ENCODE peak calls at places on chromosome 16, in five cellular contexts. U is anterior cingulate cortex; X is upper lobe of right lung; H is right atrium auricular region; V is activated CD4-positive, CD25-positive, alpha-beta regulatory T cell treated with anti-CD3 and anti-CD28 coated beads, Interleukin-2, amount 50 U/mL, for 72 hours. B is an unnamed sample.

GRCh38 chr16:24983521-24983920 is 31.6 kb downstream of the ARHGAP17 start:
- DNase-seq in U (no peak), X (no peak), H (no peak), V (no peak), B (no peak)

GRCh38 chr16:78487471-78487870 is 388.0 kb downstream of the WWOX start:
- DNase-seq in U (no peak), X (no peak), H (no peak), V (no peak), B (no peak)

GRCh38 chr16:11205754-11206459 is 50.1 kb downstream of the SOCS1 start:
- DNase-seq in U (no peak), X (no peak), H (no peak), V (no peak), B (no peak)

GRCh38 chr16:50668368-50669008 is 12.6 kb downstream of the SNX20 start:
- DNase-seq in U (no peak), X (no peak), H (no peak), V (no peak), B (no peak)

GRCh38 chr16:20956319-20956718 is 55.7 kb downstream of the LYRM1 start:
- DNase-seq in U (no peak), X (no peak), H (no peak), V (no peak), B (no peak)

GRCh38 chr16:27432600-27432957 is 30.6 kb downstream of the IL21R start:
- DNase-seq in U (no peak), X (no peak), H (no peak), V (no peak), B (peak)

GRCh38 chr16:89040391-89040790 is 53.3 kb upstream of the ACSF3 start:
- DNase-seq in U (no peak), X (peak), H (no peak), V (no peak), B (no peak)

GRCh38 chr16:9966569-9967157 is 215.6 kb downstream of the GRIN2A start:
- DNase-seq in U (no peak), X (no peak), H (no peak), V (no peak), B (peak)

GRCh38 chr16:4792951-4793513 is 2.1 kb upstream of the SMIM22 start:
- DNase-seq in U (no peak), X (no peak), H (no peak), V (no peak), B (no peak)

GRCh38 chr16:21001262-21001661 is 100.7 kb downstream of the LYRM1 start:
- DNase-seq in U (no peak), X (no peak), H (no peak), V (no peak), B (peak)

GRCh38 chr16:79098897-79099296 is 501.6 kb downstream of the MAF start:
- DNase-seq in U (no peak), X (no peak), H (no peak), V (no peak), B (no peak)

GRCh38 chr16:16022683-16023064 is 73.3 kb downstream of the ABCC1 start:
- DNase-seq in U (no peak), X (no peak), H (no peak), V (no peak), B (no peak)

GRCh38 chr16:59941581-59941980 is 1207.5 kb upstream of the GOT2 start:
- DNase-seq in U (no peak), X (no peak), H (no peak), V (no peak), B (no peak)

GRCh38 chr16:31134625-31135534 is 647 bp downstream of the PRSS8 start:
- DNase-seq in U (no peak), X (peak), H (no peak), V (no peak), B (no peak)

GRCh38 chr16:87363771-87364476 is 19.7 kb downstream of the FBXO31 start:
- DNase-seq in U (no peak), X (no peak), H (no peak), V (no peak), B (no peak)

GRCh38 chr16:9159839-9160550 is 68.6 kb downstream of the HAPSTR1 start:
- DNase-seq in U (peak), X (peak), H (no peak), V (no peak), B (no peak)

GRCh38 chr16:535446-536405 is 8.2 kb downstream of the CAPN15 start:
- DNase-seq in U (no peak), X (no peak), H (peak), V (no peak), B (no peak)